ENCODE peak calls at places on chromosomes 13 and 19, in seven cellular contexts. O, U, J, P, Q, E and R are unnamed samples. For H3K4me1, the result is how much of the 10 kb centered on the place peaks cover.

GRCh38 chr19:5891938-5892771 is 11.4 kb downstream of the NDUFA11 start:
- DNase-seq in O (no peak), U (peak), J (peak), P (peak), Q (no peak), E (peak), R (no peak)

GRCh38 chr13:77523834-77524728 is 11.4 kb upstream of the SCEL start:
- DNase-seq in O (no peak), U (no peak), J (no peak), P (no peak), Q (no peak), E (no peak), R (no peak)

GRCh38 chr19:47423203-47423882 is 4.0 kb upstream of the MEIS3 start:
- DNase-seq in O (no peak), U (no peak), J (no peak), P (no peak), Q (no peak), E (no peak), R (no peak)

GRCh38 chr13:100280681-100281080 is 191.8 kb downstream of the PCCA start:
- DNase-seq in O (no peak), U (no peak), J (no peak), P (no peak), Q (no peak), E (no peak), R (no peak)

GRCh38 chr13:110251227-110251791 is 55.6 kb downstream of the COL4A1 start:
- DNase-seq in O (no peak), U (no peak), J (no peak), P (no peak), Q (peak), E (peak), R (no peak)

GRCh38 chr19:1754651-1755466 is 1.6 kb downstream of the ONECUT3 start:
- DNase-seq in O (no peak), U (no peak), J (peak), P (no peak), Q (no peak), E (no peak), R (no peak)

GRCh38 chr13:79353698-79354097 is 52.4 kb downstream of the RBM26 start:
- DNase-seq in O (no peak), U (no peak), J (no peak), P (peak), Q (no peak), E (no peak), R (no peak)

GRCh38 chr19:1133471-1133929 is 29.7 kb downstream of the GPX4 start:
- DNase-seq in O (no peak), U (peak), J (no peak), P (no peak), Q (peak), E (no peak), R (no peak)

GRCh38 chr13:106033634-106034033 is 501.8 kb downstream of the EFNB2 start:
- DNase-seq in O (no peak), U (no peak), J (no peak), P (peak), Q (no peak), E (no peak), R (no peak)

GRCh38 chr19:6268382-6268771 is 11.4 kb downstream of the MLLT1 start:
- DNase-seq in O (no peak), U (no peak), J (no peak), P (no peak), Q (peak), E (no peak), R (no peak)

GRCh38 chr13:101773062-101773461 is 320.6 kb downstream of the ITGBL1 start:
- DNase-seq in O (no peak), U (no peak), J (no peak), P (peak), Q (no peak), E (no peak), R (no peak)

GRCh38 chr13:66618702-66619101 is 611.4 kb downstream of the PCDH9 start:
- DNase-seq in O (no peak), U (no peak), J (peak), P (peak), Q (no peak), E (no peak), R (no peak)

GRCh38 chr19:41339936-41340335 is 13.8 kb downstream of the TGFB1 start:
- DNase-seq in O (no peak), U (no peak), J (no peak), P (no peak), Q (no peak), E (no peak), R (no peak)

GRCh38 chr13:49098198-49098597 is 121.9 kb upstream of the MLNR start:
- DNase-seq in O (peak), U (peak), J (no peak), P (peak), Q (no peak), E (peak), R (peak)

GRCh38 chr13:48233886-48234488 is 981 bp downstream of the ITM2B start:
- DNase-seq in O (no peak), U (no peak), J (peak), P (no peak), Q (peak), E (no peak), R (peak)

GRCh38 chr19:46635920-46636761 is at the start of gene GNG8:
- DNase-seq in O (no peak), U (no peak), J (peak), P (no peak), Q (no peak), E (no peak), R (no peak)

GRCh38 chr13:49936085-49936942 is at the start of gene SPRYD7:
- DNase-seq in O (peak), U (peak), J (peak), P (peak), Q (peak), E (peak), R (peak)

GRCh38 chr13:33249066-33249465 is 36.5 kb downstream of the STARD13 start:
- DNase-seq in O (no peak), U (no peak), J (no peak), P (peak), Q (no peak), E (no peak), R (no peak)

GRCh38 chr19:42067315-42067888 is 2.6 kb downstream of the GRIK5 start:
- DNase-seq in O (no peak), U (no peak), J (no peak), P (no peak), Q (no peak), E (no peak), R (no peak)

GRCh38 chr13:76314495-76314894 is 571.7 kb downstream of the KCTD12 start:
- DNase-seq in O (no peak), U (no peak), J (no peak), P (no peak), Q (no peak), E (no peak), R (no peak)

GRCh38 chr13:30874561-30874960 is 31.5 kb upstream of the MEDAG start:
- DNase-seq in O (no peak), U (no peak), J (no peak), P (no peak), Q (no peak), E (no peak), R (no peak)

GRCh38 chr19:54218259-54218658 is 4.5 kb downstream of the LILRB3 start:
- DNase-seq in O (no peak), U (no peak), J (no peak), P (no peak), Q (no peak), E (no peak), R (no peak)

GRCh38 chr13:104586010-104586746 is 1520.0 kb upstream of the SLC10A2 start:
- DNase-seq in O (no peak), U (no peak), J (no peak), P (peak), Q (no peak), E (peak), R (no peak)

GRCh38 chr19:43306097-43306496 is 36.8 kb upstream of the PSG9 start:
- DNase-seq in O (no peak), U (no peak), J (no peak), P (no peak), Q (no peak), E (no peak), R (no peak)

GRCh38 chr13:49681837-49682236 is 9.4 kb downstream of the EBPL start:
- DNase-seq in O (no peak), U (no peak), J (peak), P (no peak), Q (no peak), E (no peak), R (no peak)

GRCh38 chr19:32224371-32225244 is 120.8 kb upstream of the ZNF507 start:
- DNase-seq in O (no peak), U (peak), J (peak), P (peak), Q (peak), E (peak), R (peak)

GRCh38 chr13:77751513-77752456 is 54.3 kb downstream of the SLAIN1 start:
- DNase-seq in O (no peak), U (peak), J (peak), P (peak), Q (peak), E (peak), R (no peak)

GRCh38 chr13:89695343-89696257 is 1651.9 kb upstream of the MIR17HG start:
- DNase-seq in O (no peak), U (no peak), J (peak), P (peak), Q (peak), E (peak), R (no peak)

GRCh38 chr19:35300340-35300649 is 8.3 kb downstream of the MAG start:
- DNase-seq in O (no peak), U (no peak), J (no peak), P (no peak), Q (no peak), E (no peak), R (no peak)

GRCh38 chr19:2867025-2867991 is at the start of gene ZNF556:
- DNase-seq in O (no peak), U (no peak), J (no peak), P (no peak), Q (peak), E (no peak), R (no peak)

GRCh38 chr13:34617684-34618083 is 324.4 kb upstream of the NBEA start:
- DNase-seq in O (no peak), U (no peak), J (no peak), P (no peak), Q (no peak), E (no peak), R (no peak)

GRCh38 chr13:113338451-113338850 is 25.5 kb downstream of the GRTP1 start:
- DNase-seq in O (no peak), U (no peak), J (no peak), P (no peak), Q (no peak), E (no peak), R (no peak)
- H3K4me1 ChIP-seq in O (under half), U (under half), J (under half), P (under half), Q (under half), E (under half), R (under half)

DNA sequence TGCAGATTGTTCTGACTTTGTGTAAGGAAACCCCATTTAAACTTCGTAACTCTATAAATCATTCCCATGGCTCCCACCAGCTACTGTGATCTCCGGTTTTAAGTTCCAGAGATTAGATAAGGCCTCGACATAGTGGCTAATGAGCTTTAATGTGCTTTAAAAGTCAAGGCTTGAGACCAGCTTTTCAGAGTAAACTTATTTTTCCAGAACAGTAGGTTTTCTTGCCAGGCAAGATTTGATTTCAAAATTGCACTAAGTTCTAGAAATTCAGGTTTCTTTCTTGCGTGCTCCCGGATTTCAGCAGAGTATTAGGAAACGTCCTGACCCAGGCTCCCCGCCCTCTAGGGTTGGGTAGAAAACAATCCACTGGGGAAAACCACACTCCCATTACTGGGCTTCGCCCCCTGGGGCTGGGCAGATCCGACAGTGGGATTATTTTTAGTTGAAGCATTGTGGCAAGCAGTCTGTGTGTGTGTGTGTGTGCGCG is 43.3 kb downstream of the CRYL1 start:
- DNase-seq in O (no peak), U (no peak), J (no peak), P (no peak), Q (no peak), E (no peak), R (no peak)
- TF ChIP-seq CTCF in O (no peak), U (no peak), J (no peak), P (no peak), Q (no peak), E (no peak), R (no peak)

GRCh38 chr13:40981361-40981760 is 37.8 kb downstream of the ELF1 start:
- DNase-seq in O (no peak), U (no peak), J (no peak), P (peak), Q (no peak), E (no peak), R (no peak)
- H3K4me3 ChIP-seq in O (peak), U (peak), J (no peak), P (peak), Q (peak), E (no peak), R (no peak)

DNA sequence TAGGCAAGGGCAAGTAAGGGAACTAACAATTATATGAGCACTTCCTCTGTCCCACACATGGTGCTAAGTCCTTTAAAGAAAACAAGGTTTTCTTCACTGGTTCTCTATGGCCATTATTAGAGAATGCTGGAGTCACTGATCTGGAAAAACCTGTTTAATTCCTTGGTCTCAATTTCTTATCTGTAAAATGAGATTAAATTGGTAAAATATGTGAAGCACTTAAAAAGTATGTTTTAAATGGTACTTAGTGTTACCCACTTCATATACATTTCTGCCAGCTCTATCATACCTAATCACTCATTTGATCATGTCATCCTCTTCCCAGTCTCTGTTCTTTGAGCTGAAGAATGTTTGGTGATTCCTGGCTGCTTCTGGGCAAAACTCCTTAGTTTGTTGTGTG is 39.4 kb downstream of the LRCH1 start:
- DNase-seq in O (no peak), U (no peak), J (no peak), P (no peak), Q (no peak), E (no peak), R (no peak)
- H3K4me1 ChIP-seq in O (under half), U (under half), J (under half), P (under half), Q (under half), E (under half), R (under half)

GRCh38 chr13:61954092-61954491 is 538.4 kb upstream of the PCDH20 start:
- DNase-seq in O (no peak), U (no peak), J (peak), P (peak), Q (no peak), E (no peak), R (no peak)
- TF ChIP-seq CTCF in O (no peak), U (no peak), J (peak), P (no peak), Q (no peak), E (peak), R (no peak)

GRCh38 chr13:42379241-42379640 is 107.3 kb downstream of the AKAP11 start:
- DNase-seq in O (no peak), U (no peak), J (no peak), P (no peak), Q (no peak), E (no peak), R (no peak)
- H3K4me3 ChIP-seq in O (no peak), U (no peak), J (no peak), P (no peak), Q (no peak), E (no peak), R (no peak)

DNA sequence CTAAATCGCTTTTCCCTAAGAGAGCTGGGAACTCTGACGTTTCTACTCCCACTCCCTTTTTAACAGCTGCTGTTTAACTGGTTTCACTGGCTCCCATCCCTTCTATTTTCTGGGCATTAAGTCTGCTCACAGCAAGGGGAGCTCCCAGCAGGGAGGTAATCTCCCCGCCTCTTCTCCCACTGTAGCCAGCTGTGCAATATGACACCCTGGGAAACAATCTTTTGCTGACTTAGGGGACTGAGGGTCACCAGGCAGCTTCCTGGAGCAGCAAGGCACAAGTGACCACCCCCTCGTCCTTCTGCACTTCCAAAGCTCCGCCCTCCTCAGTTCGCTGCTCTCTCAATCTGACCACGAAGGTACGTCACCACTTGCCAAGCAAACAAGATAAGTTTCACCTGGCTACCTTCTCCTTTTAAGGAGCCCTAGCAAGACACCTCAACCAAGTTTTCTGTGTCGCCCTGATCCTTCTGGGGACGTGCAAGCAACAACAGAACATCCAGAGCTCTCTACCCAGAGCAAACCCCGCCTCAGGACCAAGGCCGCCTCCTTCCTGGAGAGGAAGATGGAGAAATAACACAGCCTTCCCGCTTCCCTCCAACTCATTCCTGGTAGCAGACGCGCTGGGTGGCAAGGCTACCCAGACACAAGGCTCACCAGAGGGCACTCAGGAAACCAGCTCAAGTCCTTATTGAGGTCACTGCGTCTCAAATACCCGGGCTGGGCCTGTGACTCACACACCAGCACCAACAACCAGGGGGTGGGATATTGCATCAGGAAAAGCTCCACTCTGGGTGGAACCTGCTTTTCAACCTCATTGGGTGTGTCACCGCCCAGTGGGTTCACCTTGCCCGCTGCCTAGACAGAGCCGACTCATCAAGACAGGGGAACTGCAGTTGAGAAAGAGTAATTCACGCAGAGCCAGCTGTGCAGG is 92.4 kb downstream of the STK24 start:
- DNase-seq in O (peak), U (peak), J (peak), P (peak), Q (peak), E (peak), R (peak)
- H3K4me1 ChIP-seq in O (under half), U (half or more), J (half or more), P (under half), Q (under half), E (half or more), R (under half)

GRCh38 chr13:91162180-91162579 is 185.3 kb upstream of the MIR17HG start:
- DNase-seq in O (no peak), U (no peak), J (peak), P (no peak), Q (no peak), E (no peak), R (no peak)
- TF ChIP-seq CTCF in O (no peak), U (no peak), J (peak), P (no peak), Q (no peak), E (no peak), R (no peak)